ENCODE peak calls at places on chromosomes 1 and 21, in four cellular contexts. One of them, this sample, is unnamed.

GRCh38 chr1:52523376-52523775 is 29.5 kb downstream of the TUT4 start:
- DNase-seq in K562: no peak
- DNase-seq in WTC11: no peak
- DNase-seq in SK-N-SH: no peak
- DNase-seq in this sample: no peak

GRCh38 chr21:34878501-34878900 is 170.6 kb downstream of the RUNX1 start:
- DNase-seq in SK-N-SH: no peak
- DNase-seq in WTC11: no peak
- DNase-seq in K562: no peak
- DNase-seq in this sample: no peak

GRCh38 chr1:223363057-223363855 is 720 bp downstream of the SUSD4 start:
- DNase-seq in WTC11: peak; percentile 53
- DNase-seq in K562: peak; percentile 42
- DNase-seq in SK-N-SH: peak; percentile 72
- DNase-seq in this sample: no peak

GRCh38 chr1:232568906-232569305 is 61.0 kb downstream of the SIPA1L2 start:
- DNase-seq in K562: no peak
- DNase-seq in WTC11: no peak
- DNase-seq in SK-N-SH: no peak
- DNase-seq in this sample: no peak

GRCh38 chr1:53549781-53550180 is 90.6 kb downstream of the DMRTB1 start:
- DNase-seq in SK-N-SH: no peak
- DNase-seq in WTC11: no peak
- DNase-seq in K562: no peak
- DNase-seq in this sample: no peak

GRCh38 chr1:113219377-113219776 is 146.4 kb downstream of the LRIG2 start:
- DNase-seq in K562: peak; percentile 29
- DNase-seq in SK-N-SH: peak; percentile 39
- DNase-seq in WTC11: peak; percentile 59
- DNase-seq in this sample: no peak

GRCh38 chr1:82225407-82226197 is 424.9 kb downstream of the ADGRL2 start:
- DNase-seq in K562: no peak
- DNase-seq in WTC11: no peak
- DNase-seq in SK-N-SH: no peak
- DNase-seq in this sample: peak; percentile 12

GRCh38 chr1:29946057-29946456 is 709.7 kb downstream of the PTPRU start:
- DNase-seq in K562: no peak
- DNase-seq in WTC11: no peak
- DNase-seq in SK-N-SH: no peak
- DNase-seq in this sample: no peak

GRCh38 chr1:173476197-173476663 is 905 bp upstream of the PRDX6 start:
- DNase-seq in SK-N-SH: no peak
- DNase-seq in WTC11: no peak
- DNase-seq in K562: no peak
- DNase-seq in this sample: no peak

GRCh38 chr1:226798427-226799411 is 59.6 kb upstream of the ITPKB start:
- DNase-seq in WTC11: no peak
- DNase-seq in K562: peak; percentile 40
- DNase-seq in SK-N-SH: no peak
- DNase-seq in this sample: peak; percentile 47

GRCh38 chr1:183942933-183943693 is 94.4 kb downstream of the COLGALT2 start:
- DNase-seq in WTC11: no peak
- DNase-seq in SK-N-SH: no peak
- DNase-seq in K562: no peak
- DNase-seq in this sample: peak; percentile 34

GRCh38 chr1:53899206-53899628 is 5.2 kb downstream of the DIO1 start:
- DNase-seq in SK-N-SH: no peak
- DNase-seq in WTC11: no peak
- DNase-seq in K562: no peak
- DNase-seq in this sample: no peak

GRCh38 chr21:35268817-35269216 is 219.7 kb upstream of the RUNX1 start:
- DNase-seq in SK-N-SH: no peak
- DNase-seq in WTC11: no peak
- DNase-seq in K562: no peak
- DNase-seq in this sample: no peak

GRCh38 chr1:16191916-16192545 is 20.4 kb downstream of the ARHGEF19 start:
- DNase-seq in WTC11: no peak
- DNase-seq in K562: no peak
- DNase-seq in SK-N-SH: no peak
- DNase-seq in this sample: no peak

GRCh38 chr1:160656737-160657476 is 10.1 kb upstream of the SLAMF1 start:
- DNase-seq in SK-N-SH: no peak
- DNase-seq in WTC11: no peak
- DNase-seq in K562: no peak
- DNase-seq in this sample: no peak

GRCh38 chr1:151997284-151997570 is 3.6 kb upstream of the S100A10 start:
- DNase-seq in SK-N-SH: no peak
- DNase-seq in WTC11: no peak
- DNase-seq in K562: no peak
- DNase-seq in this sample: no peak

GRCh38 chr1:200323856-200324400 is 85.9 kb downstream of the ZNF281 start:
- DNase-seq in K562: no peak
- DNase-seq in SK-N-SH: no peak
- DNase-seq in WTC11: no peak
- DNase-seq in this sample: no peak

GRCh38 chr1:48760889-48761288 is 15.8 kb downstream of the BEND5 start:
- DNase-seq in SK-N-SH: no peak
- DNase-seq in WTC11: no peak
- DNase-seq in K562: no peak
- DNase-seq in this sample: no peak

GRCh38 chr1:36752891-36753361 is 270.2 kb upstream of the CSF3R start:
- DNase-seq in SK-N-SH: no peak
- DNase-seq in K562: no peak
- DNase-seq in WTC11: no peak
- DNase-seq in this sample: no peak

GRCh38 chr1:16724718-16725438 is 15.4 kb upstream of the RNU1-4 start:
- DNase-seq in K562: peak; percentile 39
- DNase-seq in SK-N-SH: peak; percentile 44
- DNase-seq in WTC11: peak; percentile 65
- DNase-seq in this sample: no peak

GRCh38 chr1:40748841-40749718 is 34.5 kb upstream of the KCNQ4 start:
- DNase-seq in WTC11: no peak
- DNase-seq in SK-N-SH: no peak
- DNase-seq in K562: no peak
- DNase-seq in this sample: no peak

DNA sequence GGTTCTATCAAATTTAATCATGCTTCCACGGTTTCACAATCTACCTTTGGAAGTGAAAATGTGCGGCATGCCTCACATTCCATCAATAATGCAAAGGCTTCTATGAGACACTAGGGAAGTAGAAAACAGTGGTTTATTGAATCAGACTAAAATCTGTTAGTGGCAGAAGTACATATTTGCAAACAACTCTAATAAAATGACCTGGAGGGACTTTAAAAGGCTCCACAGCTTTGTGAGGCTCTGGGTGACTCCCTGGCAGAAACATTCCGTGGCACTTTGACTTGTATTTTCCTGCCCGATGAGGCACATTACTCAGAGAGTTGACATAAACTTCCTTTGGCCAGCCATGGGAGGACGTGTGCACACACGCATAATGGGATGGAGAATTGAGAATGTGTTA is 59.8 kb upstream of the SSX2IP start:
- DNase-seq in SK-N-SH: no peak
- DNase-seq in K562: no peak
- DNase-seq in WTC11: no peak
- DNase-seq in this sample: no peak
- TF ChIP-seq USF1 in SK-N-SH: no peak
- TF ChIP-seq USF1 in K562: no peak
- TF ChIP-seq USF1 in WTC11: no peak
- TF ChIP-seq USF1 in this sample: no peak

GRCh38 chr1:115040501-115040900 is 10.9 kb downstream of the TSHB start:
- DNase-seq in WTC11: no peak
- DNase-seq in SK-N-SH: no peak
- DNase-seq in K562: no peak
- DNase-seq in this sample: no peak

GRCh38 chr1:115041654-115042053 is 12.0 kb downstream of the TSHB start:
- DNase-seq in WTC11: no peak
- DNase-seq in SK-N-SH: no peak
- DNase-seq in K562: no peak
- DNase-seq in this sample: no peak

GRCh38 chr1:115031595-115031994 is 2.0 kb downstream of the TSHB start:
- DNase-seq in SK-N-SH: no peak
- DNase-seq in K562: no peak
- DNase-seq in WTC11: no peak
- DNase-seq in this sample: no peak

GRCh38 chr1:115035652-115036051 is 6.0 kb downstream of the TSHB start:
- DNase-seq in SK-N-SH: no peak
- DNase-seq in K562: no peak
- DNase-seq in WTC11: no peak
- DNase-seq in this sample: no peak

GRCh38 chr1:115036814-115037535 is 7.3 kb downstream of the TSHB start:
- DNase-seq in SK-N-SH: no peak
- DNase-seq in WTC11: no peak
- DNase-seq in K562: no peak
- DNase-seq in this sample: no peak
- TF ChIP-seq USF1 in SK-N-SH: no peak
- TF ChIP-seq USF1 in WTC11: no peak
- TF ChIP-seq USF1 in K562: no peak
- TF ChIP-seq USF1 in this sample: no peak

DNA sequence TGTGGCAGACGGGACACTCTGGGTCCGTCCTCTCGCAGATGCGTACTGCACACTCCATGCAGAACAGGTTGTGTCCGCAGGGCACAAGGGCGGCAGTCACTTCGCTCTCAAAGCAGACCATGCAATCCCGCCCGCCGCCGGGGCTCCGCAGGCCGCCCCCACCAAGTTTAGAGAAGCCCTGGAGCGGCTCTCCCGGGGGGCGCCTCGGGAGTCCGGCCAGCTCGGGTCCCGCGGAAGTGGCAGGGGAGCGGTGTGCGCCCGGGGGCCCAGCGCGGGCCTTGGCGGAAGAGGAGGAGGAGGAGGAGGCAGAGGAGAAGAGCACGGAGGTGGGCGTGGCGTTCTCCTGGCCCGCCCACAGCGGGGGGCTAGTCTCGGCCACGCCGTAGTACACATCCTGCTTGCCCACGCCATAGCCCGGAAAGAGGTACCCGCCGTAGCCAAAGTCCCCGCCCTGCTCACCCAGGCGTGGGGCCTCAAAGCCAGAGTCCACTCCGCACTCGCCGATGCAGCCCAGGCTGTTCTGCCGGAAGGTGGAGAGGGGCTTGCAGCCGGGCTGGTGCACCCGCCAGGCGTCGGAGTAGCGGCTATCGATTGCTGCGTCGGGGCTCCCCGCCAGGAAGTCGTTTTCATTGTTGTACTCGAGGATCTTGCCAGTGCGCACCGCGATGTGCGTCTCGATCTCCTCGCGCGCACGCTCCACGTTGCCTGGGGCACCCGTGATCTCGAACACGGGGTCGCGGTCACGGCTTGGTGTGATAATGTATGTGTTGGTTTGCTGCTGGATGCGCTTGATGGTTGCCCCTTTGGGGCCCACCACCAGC is 5.4 kb downstream of the MEX3A start:
- DNase-seq in K562: no peak
- DNase-seq in WTC11: peak; percentile 65
- DNase-seq in SK-N-SH: no peak
- DNase-seq in this sample: no peak
- TF ChIP-seq USF1 in K562: no peak
- TF ChIP-seq USF1 in WTC11: no peak
- TF ChIP-seq USF1 in SK-N-SH: no peak
- TF ChIP-seq USF1 in this sample: no peak

GRCh38 chr1:178864326-178864725 is 6.6 kb downstream of the ANGPTL1 start:
- DNase-seq in WTC11: no peak
- DNase-seq in K562: no peak
- DNase-seq in SK-N-SH: no peak
- DNase-seq in this sample: no peak
- TF ChIP-seq USF1 in WTC11: no peak
- TF ChIP-seq USF1 in K562: no peak
- TF ChIP-seq USF1 in SK-N-SH: no peak
- TF ChIP-seq USF1 in this sample: no peak

This sample was measured in GM12878.